ENCODE peak calls at places on chromosomes 1 and 21, in seven cellular contexts. C is neural crest cell, N is hepatocyte, I is MM.1S, A is thyroid gland, B is ovary, O is astrocyte of the spinal cord. M is an unnamed sample.

GRCh38 chr1:174815474-174815908 is 184.3 kb upstream of the CACYBP start:
- DNase-seq in C (no peak), N (no peak), I (peak; percentile 79), A (no peak), B (no peak), O (no peak), M (no peak)

GRCh38 chr1:156241311-156241811 is 623 bp upstream of the BGLAP start:
- DNase-seq in C (no peak), N (no peak), I (no peak), A (no peak), B (no peak), O (peak; percentile 62), M (no peak)

GRCh38 chr1:230851291-230851691 is 17.0 kb downstream of the C1orf198 start:
- DNase-seq in C (no peak), N (peak; percentile 52), I (no peak), A (peak; percentile 61), B (no peak), O (peak; percentile 78), M (no peak)

GRCh38 chr1:156551866-156552265 is 20.5 kb downstream of the IQGAP3 start:
- DNase-seq in C (no peak), N (no peak), I (no peak), A (no peak), B (no peak), O (no peak), M (no peak)

GRCh38 chr1:8219530-8219929 is 98.4 kb upstream of the SLC45A1 start:
- DNase-seq in C (no peak), N (no peak), I (no peak), A (no peak), B (no peak), O (peak; percentile 51), M (no peak)

GRCh38 chr21:31193761-31194160 is 150.3 kb downstream of the TIAM1 start:
- DNase-seq in C (no peak), N (no peak), I (no peak), A (no peak), B (no peak), O (no peak), M (no peak)

GRCh38 chr1:16612332-16613172 is 812 bp downstream of the NBPF1 start:
- DNase-seq in C (peak; percentile 58), N (peak; percentile 94), I (peak; percentile 47), A (peak; percentile 56), B (peak; percentile 75), O (peak; percentile 95), M (peak; percentile 55)

GRCh38 chr1:116910379-116911165 is 856 bp downstream of the PTGFRN start:
- DNase-seq in C (peak; percentile 26), N (peak; percentile 64), I (no peak), A (peak; percentile 58), B (peak; percentile 65), O (peak; percentile 28), M (peak; percentile 55)

GRCh38 chr1:164961714-164962113 is 394.8 kb downstream of the LMX1A start:
- DNase-seq in C (no peak), N (no peak), I (no peak), A (no peak), B (no peak), O (no peak), M (no peak)

GRCh38 chr1:54968581-54968980 is 11.8 kb upstream of the TMEM61 start:
- DNase-seq in C (no peak), N (no peak), I (no peak), A (no peak), B (no peak), O (no peak), M (no peak)

GRCh38 chr1:1615256-1616044 is at the start of gene MIB2:
- DNase-seq in C (peak; percentile 91), N (peak; percentile 99), I (peak; percentile 99), A (peak; percentile 96), B (peak; percentile 98), O (peak; percentile 94), M (peak; percentile 95)

GRCh38 chr1:12184008-12184681 is 17.4 kb downstream of the TNFRSF1B start:
- DNase-seq in C (peak; percentile 65), N (peak; percentile 65), I (no peak), A (peak; percentile 40), B (peak; percentile 80), O (peak; percentile 92), M (peak; percentile 74)

GRCh38 chr1:89697397-89697796 is 64.5 kb downstream of the LRRC8C start:
- DNase-seq in C (no peak), N (no peak), I (no peak), A (no peak), B (no peak), O (no peak), M (no peak)

GRCh38 chr1:148308832-148309458 is 156.9 kb upstream of the NBPF11 start:
- DNase-seq in C (no peak), N (no peak), I (no peak), A (no peak), B (no peak), O (no peak), M (no peak)

GRCh38 chr1:220950576-220950975 is 71.3 kb downstream of the HLX start:
- DNase-seq in C (no peak), N (no peak), I (peak; percentile 21), A (no peak), B (no peak), O (no peak), M (no peak)

GRCh38 chr1:110203021-110203661 is 7.0 kb upstream of the KCNC4 start:
- DNase-seq in C (peak; percentile 76), N (peak; percentile 77), I (peak; percentile 24), A (peak; percentile 49), B (no peak), O (peak; percentile 62), M (peak; percentile 78)

GRCh38 chr1:167518331-167518700 is at the start of gene CD247:
- DNase-seq in C (no peak), N (no peak), I (peak; percentile 52), A (no peak), B (no peak), O (no peak), M (no peak)

GRCh38 chr1:94773296-94773809 is 46.8 kb upstream of the SLC44A3 start:
- DNase-seq in C (no peak), N (no peak), I (no peak), A (no peak), B (no peak), O (no peak), M (no peak)

GRCh38 chr1:243597383-243597782 is 252.7 kb downstream of the AKT3 start:
- DNase-seq in C (no peak), N (no peak), I (no peak), A (peak; percentile 73), B (no peak), O (no peak), M (no peak)

GRCh38 chr1:91844862-91845528 is 41.0 kb downstream of the TGFBR3 start:
- DNase-seq in C (no peak), N (peak; percentile 69), I (no peak), A (peak; percentile 41), B (no peak), O (peak; percentile 80), M (no peak)

GRCh38 chr1:202127061-202127460 is 4.3 kb downstream of the GPR37L1 start:
- DNase-seq in C (no peak), N (no peak), I (no peak), A (no peak), B (no peak), O (no peak), M (no peak)

GRCh38 chr1:25802915-25803314 is 2.9 kb downstream of the SELENON start:
- DNase-seq in C (no peak), N (no peak), I (peak; percentile 66), A (no peak), B (no peak), O (no peak), M (no peak)
- TF ChIP-seq CTCF in C (peak; percentile 29), N (no peak), I (no peak), A (no peak), B (no peak), O (no peak), M (no peak)

GRCh38 chr1:24688033-24688432 is 44.9 kb downstream of the SRRM1 start:
- DNase-seq in C (no peak), N (no peak), I (no peak), A (no peak), B (no peak), O (no peak), M (no peak)
- TF ChIP-seq CTCF in C (no peak), N (no peak), I (no peak), A (no peak), B (no peak), O (no peak), M (no peak)

DNA sequence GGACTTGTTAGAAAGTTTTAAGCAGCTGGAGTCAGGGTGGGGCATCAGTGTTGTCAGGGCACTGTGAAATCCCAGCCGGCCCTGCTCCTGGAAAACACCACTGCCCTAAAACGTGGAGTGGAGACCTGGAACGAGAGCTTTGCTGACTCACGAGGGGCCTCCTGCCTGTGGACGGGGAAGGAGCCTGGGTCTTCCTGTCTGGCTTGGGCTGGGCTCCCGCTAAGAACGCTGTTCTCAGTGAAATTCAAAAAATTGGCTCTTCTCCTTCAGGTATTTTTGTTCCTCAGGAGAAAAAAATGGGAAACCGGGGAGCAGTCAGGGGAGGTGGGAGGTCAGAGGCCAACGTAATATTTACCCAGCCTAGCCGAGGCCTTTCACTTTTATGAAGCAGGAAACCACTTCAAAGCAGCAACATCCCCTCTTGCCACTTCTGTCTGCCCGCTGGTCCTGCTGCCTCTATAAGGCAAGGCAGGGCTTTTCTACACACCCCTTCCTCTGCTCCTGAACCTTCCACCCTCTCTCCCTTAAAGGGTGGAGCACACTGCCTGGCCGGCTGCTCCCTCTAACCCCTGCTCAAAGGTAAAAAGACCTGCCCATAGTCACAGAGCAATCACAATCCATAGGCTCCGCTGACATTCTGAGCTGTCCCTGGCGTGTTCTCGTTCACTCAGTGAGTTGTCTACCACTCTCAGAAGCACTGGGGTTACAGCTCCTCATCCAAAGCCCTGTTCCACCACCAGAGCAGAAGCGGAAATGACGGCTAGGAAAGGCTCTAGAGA is 8.0 kb downstream of the PLXNA2 start:
- DNase-seq in C (no peak), N (peak; percentile 76), I (no peak), A (peak; percentile 43), B (peak; percentile 76), O (peak; percentile 85), M (peak; percentile 31)
- TF ChIP-seq CTCF in C (no peak), N (no peak), I (no peak), A (no peak), B (no peak), O (no peak), M (no peak)

GRCh38 chr1:45411510-45411899 is 71.3 kb upstream of the MUTYH start:
- DNase-seq in C (no peak), N (no peak), I (no peak), A (no peak), B (no peak), O (no peak), M (no peak)
- TF ChIP-seq CTCF in C (no peak), N (no peak), I (no peak), A (no peak), B (no peak), O (no peak), M (no peak)

GRCh38 chr1:200969726-200970521 is 53.6 kb downstream of the KIF21B start:
- DNase-seq in C (no peak), N (no peak), I (no peak), A (no peak), B (no peak), O (no peak), M (no peak)
- TF ChIP-seq CTCF in C (no peak), N (no peak), I (no peak), A (no peak), B (no peak), O (no peak), M (no peak)

M was measured in endothelial cell.